ENCODE peak calls at places on chromosome 14, in ten cellular contexts. X is A549, F is RKO, I is putamen, M is right cardiac atrium, G is Panc1, O is anterior cingulate cortex, W is NCI-H2081 treated with DMSO at 0.1 percent for 48 hours, D is breast epithelium, S is kidney glomerular epithelial cell. A is an unnamed sample.

GRCh38 chr14:100867631-100868315 is 35.7 kb downstream of the RTL1 start:
- DNase-seq in X (no peak), F (no peak), I (no peak), M (no peak), G (no peak), O (no peak), W (no peak), D (no peak), S (no peak), A (no peak)

GRCh38 chr14:63988579-63988978 is 135.8 kb downstream of the SYNE2 start:
- DNase-seq in X (no peak), F (no peak), I (no peak), M (no peak), G (no peak), O (no peak), W (no peak), D (no peak), S (no peak), A (no peak)

GRCh38 chr14:67633451-67634154 is 13.9 kb downstream of the ARG2 start:
- DNase-seq in X (no peak), F (no peak), I (no peak), M (no peak), G (no peak), O (no peak), W (no peak), D (no peak), S (no peak), A (no peak)

GRCh38 chr14:104184911-104185499 is 46.6 kb downstream of the KIF26A start:
- DNase-seq in X (peak), F (no peak), I (no peak), M (peak), G (no peak), O (no peak), W (no peak), D (no peak), S (no peak), A (no peak)

GRCh38 chr14:105475269-105475915 is 771 bp downstream of the CRIP2 start:
- DNase-seq in X (no peak), F (no peak), I (no peak), M (peak), G (no peak), O (no peak), W (no peak), D (peak), S (peak), A (no peak)

GRCh38 chr14:52068741-52069616 is at the start of gene NID2:
- DNase-seq in X (peak), F (no peak), I (peak), M (peak), G (no peak), O (peak), W (no peak), D (peak), S (peak), A (no peak)

GRCh38 chr14:104708606-104709268 is 15.3 kb upstream of the ADSS1 start:
- DNase-seq in X (peak), F (peak), I (no peak), M (peak), G (no peak), O (peak), W (no peak), D (no peak), S (peak), A (peak)

GRCh38 chr14:61466249-61466904 is 145.0 kb downstream of the PRKCH start:
- DNase-seq in X (peak), F (peak), I (no peak), M (peak), G (no peak), O (no peak), W (no peak), D (no peak), S (peak), A (no peak)

GRCh38 chr14:99809376-99809775 is 16.2 kb downstream of the EML1 start:
- DNase-seq in X (no peak), F (no peak), I (no peak), M (peak), G (no peak), O (peak), W (no peak), D (no peak), S (no peak), A (no peak)

GRCh38 chr14:20197459-20197858 is 6.8 kb downstream of the OR11G2 start:
- DNase-seq in X (no peak), F (no peak), I (no peak), M (peak), G (no peak), O (no peak), W (no peak), D (no peak), S (no peak), A (no peak)

GRCh38 chr14:77094672-77095284 is 3.3 kb upstream of the CIPC start:
- DNase-seq in X (peak), F (peak), I (peak), M (peak), G (peak), O (peak), W (no peak), D (peak), S (peak), A (peak)

GRCh38 chr14:51823706-51824105 is 36.7 kb upstream of the GNG2 start:
- DNase-seq in X (no peak), F (no peak), I (no peak), M (no peak), G (no peak), O (no peak), W (no peak), D (no peak), S (no peak), A (peak)

GRCh38 chr14:74979442-74980397 is 23.0 kb upstream of the EIF2B2 start:
- DNase-seq in X (no peak), F (no peak), I (no peak), M (peak), G (no peak), O (no peak), W (no peak), D (no peak), S (no peak), A (no peak)

GRCh38 chr14:22614240-22614799 is 16.2 kb downstream of the ABHD4 start:
- DNase-seq in X (peak), F (peak), I (no peak), M (no peak), G (no peak), O (no peak), W (no peak), D (peak), S (peak), A (peak)

GRCh38 chr14:27485193-27485592 is 887.4 kb upstream of the NOVA1 start:
- DNase-seq in X (no peak), F (no peak), I (no peak), M (no peak), G (no peak), O (no peak), W (no peak), D (no peak), S (no peak), A (no peak)

GRCh38 chr14:60064491-60065072 is 27.1 kb upstream of the PCNX4 start:
- DNase-seq in X (peak), F (peak), I (peak), M (no peak), G (peak), O (no peak), W (no peak), D (no peak), S (peak), A (peak)

GRCh38 chr14:49882826-49883694 is 9.8 kb upstream of the ARF6 start:
- DNase-seq in X (no peak), F (no peak), I (no peak), M (no peak), G (no peak), O (no peak), W (no peak), D (no peak), S (no peak), A (no peak)

GRCh38 chr14:87805315-87805723 is 187.7 kb downstream of the GALC start:
- DNase-seq in X (peak), F (peak), I (no peak), M (peak), G (peak), O (peak), W (no peak), D (no peak), S (peak), A (no peak)

GRCh38 chr14:102518063-102518648 is 8.6 kb upstream of the ANKRD9 start:
- DNase-seq in X (no peak), F (no peak), I (no peak), M (peak), G (no peak), O (no peak), W (no peak), D (no peak), S (no peak), A (no peak)

GRCh38 chr14:86933460-86933859 is 1059.5 kb downstream of the GALC start:
- DNase-seq in X (no peak), F (no peak), I (no peak), M (no peak), G (no peak), O (no peak), W (no peak), D (no peak), S (no peak), A (no peak)

GRCh38 chr14:91636604-91637003 is 95.3 kb downstream of the CATSPERB start:
- DNase-seq in X (no peak), F (peak), I (no peak), M (no peak), G (no peak), O (no peak), W (no peak), D (no peak), S (no peak), A (no peak)

GRCh38 chr14:103908580-103908979 is 19.7 kb upstream of the TDRD9 start:
- DNase-seq in X (no peak), F (no peak), I (no peak), M (no peak), G (no peak), O (no peak), W (no peak), D (no peak), S (no peak), A (no peak)

GRCh38 chr14:76710093-76711010 is 50.9 kb upstream of the VASH1 start:
- DNase-seq in X (peak), F (peak), I (peak), M (no peak), G (no peak), O (peak), W (no peak), D (no peak), S (peak), A (peak)

GRCh38 chr14:68283378-68284123 is 464.0 kb downstream of the RAD51B start:
- DNase-seq in X (no peak), F (no peak), I (no peak), M (peak), G (no peak), O (no peak), W (no peak), D (no peak), S (no peak), A (no peak)

GRCh38 chr14:59116984-59117415 is 71.5 kb upstream of the DAAM1 start:
- DNase-seq in X (no peak), F (no peak), I (no peak), M (no peak), G (no peak), O (no peak), W (no peak), D (no peak), S (peak), A (peak)

GRCh38 chr14:100438678-100439592 is 115.8 kb downstream of the SLC25A47 start:
- DNase-seq in X (peak), F (peak), I (no peak), M (no peak), G (peak), O (peak), W (no peak), D (peak), S (peak), A (peak)

GRCh38 chr14:57692671-57693070 is 173.2 kb downstream of the SLC35F4 start:
- DNase-seq in X (peak), F (peak), I (no peak), M (no peak), G (no peak), O (no peak), W (no peak), D (no peak), S (peak), A (peak)

GRCh38 chr14:97025722-97026121 is 228.5 kb downstream of the VRK1 start:
- DNase-seq in X (no peak), F (no peak), I (no peak), M (no peak), G (no peak), O (no peak), W (no peak), D (no peak), S (no peak), A (no peak)

GRCh38 chr14:93903342-93904184 is 23.6 kb upstream of the FAM181A start:
- DNase-seq in X (peak), F (peak), I (no peak), M (no peak), G (no peak), O (peak), W (no peak), D (no peak), S (no peak), A (no peak)

GRCh38 chr14:97699026-97699425 is 901.8 kb downstream of the VRK1 start:
- DNase-seq in X (no peak), F (no peak), I (no peak), M (no peak), G (no peak), O (no peak), W (no peak), D (no peak), S (no peak), A (no peak)

GRCh38 chr14:23137221-23138172 is 18.4 kb upstream of the CEBPE start:
- DNase-seq in X (no peak), F (no peak), I (no peak), M (no peak), G (no peak), O (no peak), W (no peak), D (peak), S (no peak), A (no peak)

GRCh38 chr14:63457498-63457897 is 85.7 kb downstream of the PPP2R5E start:
- DNase-seq in X (no peak), F (no peak), I (no peak), M (no peak), G (no peak), O (no peak), W (no peak), D (no peak), S (no peak), A (no peak)

GRCh38 chr14:94004015-94004414 is 6.9 kb downstream of the CCDC197 start:
- DNase-seq in X (no peak), F (no peak), I (no peak), M (peak), G (no peak), O (no peak), W (no peak), D (no peak), S (no peak), A (no peak)

A was measured in SW480.